ENCODE peak calls at places on chromosomes 3 and 15, in five cellular contexts. A, J, R, M and V are unnamed samples.

GRCh38 chr3:34183581-34184313 is 385.3 kb downstream of the PDCD6IP start:
- DNase-seq in A (no peak), J (no peak), R (no peak), M (no peak), V (no peak)

GRCh38 chr3:115401891-115402501 is 221.3 kb upstream of the GAP43 start:
- DNase-seq in A (no peak), J (no peak), R (no peak), M (no peak), V (no peak)

GRCh38 chr3:61030469-61031035 is 220.7 kb downstream of the FHIT start:
- DNase-seq in A (peak), J (no peak), R (peak), M (no peak), V (no peak)

GRCh38 chr3:166420071-166420470 is 582.8 kb upstream of the BCHE start:
- DNase-seq in A (no peak), J (no peak), R (no peak), M (no peak), V (no peak)

GRCh38 chr3:116139607-116140006 is 305.7 kb downstream of the LSAMP start:
- DNase-seq in A (no peak), J (no peak), R (no peak), M (no peak), V (no peak)

GRCh38 chr3:177465243-177465642 is 268.0 kb upstream of the TBL1XR1 start:
- DNase-seq in A (no peak), J (no peak), R (no peak), M (no peak), V (no peak)

GRCh38 chr15:70182858-70183695 is 85.4 kb upstream of the TLE3 start:
- DNase-seq in A (no peak), J (no peak), R (no peak), M (no peak), V (peak)

GRCh38 chr15:51589881-51590570 is 32.5 kb downstream of the DMXL2 start:
- DNase-seq in A (no peak), J (peak), R (no peak), M (no peak), V (no peak)

GRCh38 chr15:70063992-70064379 is 33.7 kb downstream of the TLE3 start:
- DNase-seq in A (no peak), J (no peak), R (no peak), M (no peak), V (no peak)

GRCh38 chr3:25661694-25662455 is 2.8 kb downstream of the TOP2B start:
- DNase-seq in A (no peak), J (no peak), R (no peak), M (no peak), V (no peak)

GRCh38 chr3:50529996-50530706 is 26.7 kb upstream of the CACNA2D2 start:
- DNase-seq in A (no peak), J (no peak), R (no peak), M (no peak), V (peak)
- TF ChIP-seq EZH2 in A (no peak), J (no peak), R (no peak), M (no peak), V (no peak)

DNA sequence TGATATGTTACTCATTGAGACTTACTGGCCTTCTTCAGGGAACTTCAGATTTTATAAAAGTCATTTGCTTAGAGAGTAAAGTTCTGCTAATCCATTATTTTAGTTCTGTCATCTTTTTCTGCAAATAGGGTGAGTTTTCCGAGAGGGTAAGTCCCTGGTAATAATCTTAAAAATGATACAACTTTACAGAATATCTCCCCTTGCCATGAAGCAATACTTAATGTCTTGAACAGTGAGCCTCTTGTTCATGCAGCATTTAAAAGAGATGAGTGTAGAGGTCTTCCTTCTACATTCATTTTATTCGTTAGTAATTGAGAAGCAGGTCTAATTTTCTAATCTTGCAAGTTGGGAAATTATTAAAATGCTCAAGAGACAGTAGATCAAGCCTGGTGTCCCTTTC is 52.6 kb downstream of the MBNL1 start:
- DNase-seq in A (no peak), J (no peak), R (no peak), M (no peak), V (no peak)
- TF ChIP-seq REST in A (no peak), J (no peak), R (no peak), M (no peak), V (no peak)

GRCh38 chr15:93089855-93090305 is 869 bp upstream of the RGMA start:
- DNase-seq in A (no peak), J (no peak), R (no peak), M (no peak), V (no peak)
- TF ChIP-seq EZH2 in A (no peak), J (no peak), R (peak), M (no peak), V (peak)

DNA sequence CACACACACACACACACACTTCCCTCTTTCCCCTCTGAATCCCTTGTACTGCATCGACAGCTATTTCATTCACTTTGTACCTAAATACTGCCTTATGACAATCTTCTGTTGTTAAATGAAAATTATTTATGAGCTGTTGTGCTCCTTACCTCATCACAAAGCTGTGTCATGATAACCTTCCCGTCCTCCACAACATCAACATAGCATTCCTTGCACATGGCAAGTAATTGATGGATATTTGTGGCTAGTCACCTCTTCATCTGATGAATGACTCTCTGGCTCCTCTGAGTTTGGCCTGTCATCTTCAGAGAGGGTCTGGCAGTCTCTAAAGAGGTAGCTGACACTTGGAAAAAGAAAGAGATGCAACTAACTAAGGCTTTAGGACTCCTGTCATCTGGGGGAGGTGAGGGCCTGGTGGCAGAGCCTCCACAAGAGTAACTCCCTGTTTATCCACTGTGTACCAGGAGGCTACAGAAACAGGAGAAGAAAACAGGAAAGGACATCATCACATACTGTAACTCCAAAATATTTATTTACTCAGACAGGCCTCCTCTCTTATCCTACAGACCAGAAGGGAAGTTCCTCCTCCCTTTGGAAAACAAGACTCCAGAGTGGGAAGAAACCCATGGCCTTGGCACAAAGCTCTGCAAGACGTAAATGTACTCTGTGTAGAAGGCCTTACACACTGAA is 40.3 kb upstream of the AKAP13 start:
- DNase-seq in A (no peak), J (no peak), R (no peak), M (no peak), V (no peak)
- TF ChIP-seq REST in A (no peak), J (no peak), R (no peak), M (no peak), V (no peak)

GRCh38 chr15:80251505-80252280 is at the start of gene CTXND1:
- DNase-seq in A (no peak), J (no peak), R (no peak), M (no peak), V (peak)
- TF ChIP-seq EZH2 in A (no peak), J (no peak), R (peak), M (no peak), V (no peak)

GRCh38 chr3:106004137-106004600 is 135.4 kb upstream of the CBLB start:
- DNase-seq in A (no peak), J (no peak), R (no peak), M (peak), V (no peak)
- TF ChIP-seq REST in A (no peak), J (no peak), R (no peak), M (no peak), V (no peak)

GRCh38 chr15:62164500-62165028 is 521 bp downstream of the C2CD4B start:
- DNase-seq in A (no peak), J (no peak), R (no peak), M (no peak), V (peak)
- TF ChIP-seq EZH2 in A (no peak), J (no peak), R (no peak), M (no peak), V (no peak)

GRCh38 chr3:144015133-144015532 is 43.5 kb downstream of the DIPK2A start:
- DNase-seq in A (no peak), J (no peak), R (no peak), M (peak), V (no peak)

GRCh38 chr3:144011251-144011799 is 39.7 kb downstream of the DIPK2A start:
- DNase-seq in A (no peak), J (no peak), R (no peak), M (no peak), V (no peak)
- TF ChIP-seq REST in A (no peak), J (no peak), R (no peak), M (no peak), V (no peak)